ENCODE peak calls at places on chromosomes 11 and 22, in five cellular contexts. One of them, this sample, is unnamed.

GRCh38 chr11:90434858-90435257 is 212.0 kb upstream of the CHORDC1 start:
- DNase-seq in suprapubic skin: no peak
- DNase-seq in PC-3: peak
- DNase-seq in stimulated activated CD4-positive, alpha-beta T cell treated with anti-CD3 and anti-CD28 coated beads, Interleukin-15, amount 100 ng/mL, for 1 hour: no peak
- DNase-seq in NCI-H2227 treated with DMSO at 0.1 percent for 48 hours: no peak
- DNase-seq in this sample: peak

GRCh38 chr11:32704775-32705174 is 89.7 kb downstream of the CCDC73 start:
- DNase-seq in suprapubic skin: no peak
- DNase-seq in PC-3: no peak
- DNase-seq in stimulated activated CD4-positive, alpha-beta T cell treated with anti-CD3 and anti-CD28 coated beads, Interleukin-15, amount 100 ng/mL, for 1 hour: no peak
- DNase-seq in NCI-H2227 treated with DMSO at 0.1 percent for 48 hours: no peak
- DNase-seq in this sample: no peak

GRCh38 chr11:2570211-2570811 is 125.5 kb downstream of the KCNQ1 start:
- DNase-seq in suprapubic skin: peak
- DNase-seq in PC-3: no peak
- DNase-seq in stimulated activated CD4-positive, alpha-beta T cell treated with anti-CD3 and anti-CD28 coated beads, Interleukin-15, amount 100 ng/mL, for 1 hour: no peak
- DNase-seq in NCI-H2227 treated with DMSO at 0.1 percent for 48 hours: no peak
- DNase-seq in this sample: no peak

GRCh38 chr11:86249307-86250098 is 5.0 kb downstream of the EED start:
- DNase-seq in suprapubic skin: no peak
- DNase-seq in PC-3: no peak
- DNase-seq in stimulated activated CD4-positive, alpha-beta T cell treated with anti-CD3 and anti-CD28 coated beads, Interleukin-15, amount 100 ng/mL, for 1 hour: no peak
- DNase-seq in NCI-H2227 treated with DMSO at 0.1 percent for 48 hours: no peak
- DNase-seq in this sample: no peak

GRCh38 chr22:38737302-38738060 is 18.3 kb downstream of the SUN2 start:
- DNase-seq in suprapubic skin: no peak
- DNase-seq in PC-3: peak
- DNase-seq in stimulated activated CD4-positive, alpha-beta T cell treated with anti-CD3 and anti-CD28 coated beads, Interleukin-15, amount 100 ng/mL, for 1 hour: no peak
- DNase-seq in NCI-H2227 treated with DMSO at 0.1 percent for 48 hours: no peak
- DNase-seq in this sample: no peak

GRCh38 chr11:10309163-10310093 is 4.6 kb downstream of the ADM start:
- DNase-seq in suprapubic skin: peak
- DNase-seq in PC-3: peak
- DNase-seq in stimulated activated CD4-positive, alpha-beta T cell treated with anti-CD3 and anti-CD28 coated beads, Interleukin-15, amount 100 ng/mL, for 1 hour: no peak
- DNase-seq in NCI-H2227 treated with DMSO at 0.1 percent for 48 hours: no peak
- DNase-seq in this sample: peak

GRCh38 chr11:2298795-2299747 is 2.6 kb downstream of the C11orf21 start:
- DNase-seq in suprapubic skin: peak
- DNase-seq in PC-3: peak
- DNase-seq in stimulated activated CD4-positive, alpha-beta T cell treated with anti-CD3 and anti-CD28 coated beads, Interleukin-15, amount 100 ng/mL, for 1 hour: no peak
- DNase-seq in NCI-H2227 treated with DMSO at 0.1 percent for 48 hours: no peak
- DNase-seq in this sample: peak

GRCh38 chr11:80255021-80255420 is 814.2 kb upstream of the TENM4 start:
- DNase-seq in suprapubic skin: no peak
- DNase-seq in PC-3: peak
- DNase-seq in stimulated activated CD4-positive, alpha-beta T cell treated with anti-CD3 and anti-CD28 coated beads, Interleukin-15, amount 100 ng/mL, for 1 hour: no peak
- DNase-seq in NCI-H2227 treated with DMSO at 0.1 percent for 48 hours: no peak
- DNase-seq in this sample: no peak

GRCh38 chr11:26228778-26229177 is 103.2 kb upstream of the ANO3 start:
- DNase-seq in suprapubic skin: no peak
- DNase-seq in PC-3: peak
- DNase-seq in stimulated activated CD4-positive, alpha-beta T cell treated with anti-CD3 and anti-CD28 coated beads, Interleukin-15, amount 100 ng/mL, for 1 hour: no peak
- DNase-seq in NCI-H2227 treated with DMSO at 0.1 percent for 48 hours: no peak
- DNase-seq in this sample: no peak

GRCh38 chr11:92845390-92846185 is 123.9 kb upstream of the MTNR1B start:
- DNase-seq in suprapubic skin: no peak
- DNase-seq in PC-3: no peak
- DNase-seq in stimulated activated CD4-positive, alpha-beta T cell treated with anti-CD3 and anti-CD28 coated beads, Interleukin-15, amount 100 ng/mL, for 1 hour: no peak
- DNase-seq in NCI-H2227 treated with DMSO at 0.1 percent for 48 hours: no peak
- DNase-seq in this sample: peak

GRCh38 chr11:33559567-33559966 is 141.1 kb downstream of the C11orf91 start:
- DNase-seq in suprapubic skin: no peak
- DNase-seq in PC-3: no peak
- DNase-seq in stimulated activated CD4-positive, alpha-beta T cell treated with anti-CD3 and anti-CD28 coated beads, Interleukin-15, amount 100 ng/mL, for 1 hour: no peak
- DNase-seq in NCI-H2227 treated with DMSO at 0.1 percent for 48 hours: no peak
- DNase-seq in this sample: no peak

GRCh38 chr22:36194971-36195370 is 6.6 kb downstream of the APOL4 start:
- DNase-seq in suprapubic skin: no peak
- DNase-seq in PC-3: peak
- DNase-seq in stimulated activated CD4-positive, alpha-beta T cell treated with anti-CD3 and anti-CD28 coated beads, Interleukin-15, amount 100 ng/mL, for 1 hour: no peak
- DNase-seq in NCI-H2227 treated with DMSO at 0.1 percent for 48 hours: peak
- DNase-seq in this sample: peak

GRCh38 chr11:79052539-79052938 is 388.3 kb downstream of the TENM4 start:
- DNase-seq in suprapubic skin: no peak
- DNase-seq in PC-3: peak
- DNase-seq in stimulated activated CD4-positive, alpha-beta T cell treated with anti-CD3 and anti-CD28 coated beads, Interleukin-15, amount 100 ng/mL, for 1 hour: no peak
- DNase-seq in NCI-H2227 treated with DMSO at 0.1 percent for 48 hours: peak
- DNase-seq in this sample: peak

GRCh38 chr11:86063536-86063935 is 5.3 kb downstream of the PICALM start:
- DNase-seq in suprapubic skin: no peak
- DNase-seq in PC-3: peak
- DNase-seq in stimulated activated CD4-positive, alpha-beta T cell treated with anti-CD3 and anti-CD28 coated beads, Interleukin-15, amount 100 ng/mL, for 1 hour: no peak
- DNase-seq in NCI-H2227 treated with DMSO at 0.1 percent for 48 hours: no peak
- DNase-seq in this sample: no peak

GRCh38 chr22:33600595-33600994 is 319.7 kb downstream of the LARGE1 start:
- DNase-seq in suprapubic skin: no peak
- DNase-seq in PC-3: no peak
- DNase-seq in stimulated activated CD4-positive, alpha-beta T cell treated with anti-CD3 and anti-CD28 coated beads, Interleukin-15, amount 100 ng/mL, for 1 hour: no peak
- DNase-seq in NCI-H2227 treated with DMSO at 0.1 percent for 48 hours: no peak
- DNase-seq in this sample: no peak

GRCh38 chr22:24429411-24430365 is 2.3 kb downstream of the ADORA2A start:
- DNase-seq in suprapubic skin: peak
- DNase-seq in PC-3: peak
- DNase-seq in stimulated activated CD4-positive, alpha-beta T cell treated with anti-CD3 and anti-CD28 coated beads, Interleukin-15, amount 100 ng/mL, for 1 hour: no peak
- DNase-seq in NCI-H2227 treated with DMSO at 0.1 percent for 48 hours: no peak
- DNase-seq in this sample: no peak

GRCh38 chr22:19524170-19525115 is at the start of gene CLDN5:
- DNase-seq in suprapubic skin: peak
- DNase-seq in PC-3: no peak
- DNase-seq in stimulated activated CD4-positive, alpha-beta T cell treated with anti-CD3 and anti-CD28 coated beads, Interleukin-15, amount 100 ng/mL, for 1 hour: no peak
- DNase-seq in NCI-H2227 treated with DMSO at 0.1 percent for 48 hours: peak
- DNase-seq in this sample: no peak

GRCh38 chr11:80698646-80699045 is 1257.8 kb upstream of the TENM4 start:
- DNase-seq in suprapubic skin: no peak
- DNase-seq in PC-3: peak
- DNase-seq in stimulated activated CD4-positive, alpha-beta T cell treated with anti-CD3 and anti-CD28 coated beads, Interleukin-15, amount 100 ng/mL, for 1 hour: no peak
- DNase-seq in NCI-H2227 treated with DMSO at 0.1 percent for 48 hours: no peak
- DNase-seq in this sample: no peak

GRCh38 chr22:49377306-49377705 is 450.4 kb downstream of the BRD1 start:
- DNase-seq in suprapubic skin: peak
- DNase-seq in PC-3: no peak
- DNase-seq in stimulated activated CD4-positive, alpha-beta T cell treated with anti-CD3 and anti-CD28 coated beads, Interleukin-15, amount 100 ng/mL, for 1 hour: no peak
- DNase-seq in NCI-H2227 treated with DMSO at 0.1 percent for 48 hours: no peak
- DNase-seq in this sample: no peak

GRCh38 chr22:48045369-48045768 is 1282.9 kb downstream of the TBC1D22A start:
- DNase-seq in suprapubic skin: no peak
- DNase-seq in PC-3: no peak
- DNase-seq in stimulated activated CD4-positive, alpha-beta T cell treated with anti-CD3 and anti-CD28 coated beads, Interleukin-15, amount 100 ng/mL, for 1 hour: no peak
- DNase-seq in NCI-H2227 treated with DMSO at 0.1 percent for 48 hours: no peak
- DNase-seq in this sample: no peak

GRCh38 chr11:119363874-119364590 is 17.5 kb downstream of the USP2 start:
- DNase-seq in suprapubic skin: peak
- DNase-seq in PC-3: peak
- DNase-seq in stimulated activated CD4-positive, alpha-beta T cell treated with anti-CD3 and anti-CD28 coated beads, Interleukin-15, amount 100 ng/mL, for 1 hour: peak
- DNase-seq in NCI-H2227 treated with DMSO at 0.1 percent for 48 hours: no peak
- DNase-seq in this sample: peak

GRCh38 chr11:1853376-1854131 is 670 bp downstream of the LSP1 start:
- DNase-seq in suprapubic skin: no peak
- DNase-seq in PC-3: no peak
- DNase-seq in stimulated activated CD4-positive, alpha-beta T cell treated with anti-CD3 and anti-CD28 coated beads, Interleukin-15, amount 100 ng/mL, for 1 hour: no peak
- DNase-seq in NCI-H2227 treated with DMSO at 0.1 percent for 48 hours: no peak
- DNase-seq in this sample: no peak

GRCh38 chr22:23214398-23214797 is 34.1 kb downstream of the BCR start:
- DNase-seq in suprapubic skin: no peak
- DNase-seq in PC-3: no peak
- DNase-seq in stimulated activated CD4-positive, alpha-beta T cell treated with anti-CD3 and anti-CD28 coated beads, Interleukin-15, amount 100 ng/mL, for 1 hour: no peak
- DNase-seq in NCI-H2227 treated with DMSO at 0.1 percent for 48 hours: no peak
- DNase-seq in this sample: no peak

GRCh38 chr11:33135216-33135615 is 26.1 kb downstream of the CSTF3 start:
- DNase-seq in suprapubic skin: no peak
- DNase-seq in PC-3: no peak
- DNase-seq in stimulated activated CD4-positive, alpha-beta T cell treated with anti-CD3 and anti-CD28 coated beads, Interleukin-15, amount 100 ng/mL, for 1 hour: no peak
- DNase-seq in NCI-H2227 treated with DMSO at 0.1 percent for 48 hours: no peak
- DNase-seq in this sample: no peak

GRCh38 chr22:46074771-46075551 is 75.4 kb upstream of the PPARA start:
- DNase-seq in suprapubic skin: peak
- DNase-seq in PC-3: no peak
- DNase-seq in stimulated activated CD4-positive, alpha-beta T cell treated with anti-CD3 and anti-CD28 coated beads, Interleukin-15, amount 100 ng/mL, for 1 hour: no peak
- DNase-seq in NCI-H2227 treated with DMSO at 0.1 percent for 48 hours: no peak
- DNase-seq in this sample: peak

GRCh38 chr11:133026952-133027351 is 505.3 kb downstream of the OPCML start:
- DNase-seq in suprapubic skin: no peak
- DNase-seq in PC-3: no peak
- DNase-seq in stimulated activated CD4-positive, alpha-beta T cell treated with anti-CD3 and anti-CD28 coated beads, Interleukin-15, amount 100 ng/mL, for 1 hour: no peak
- DNase-seq in NCI-H2227 treated with DMSO at 0.1 percent for 48 hours: no peak
- DNase-seq in this sample: no peak

GRCh38 chr11:109697140-109697843 is 275.3 kb downstream of the C11orf87 start:
- DNase-seq in suprapubic skin: no peak
- DNase-seq in PC-3: peak
- DNase-seq in stimulated activated CD4-positive, alpha-beta T cell treated with anti-CD3 and anti-CD28 coated beads, Interleukin-15, amount 100 ng/mL, for 1 hour: no peak
- DNase-seq in NCI-H2227 treated with DMSO at 0.1 percent for 48 hours: no peak
- DNase-seq in this sample: peak

GRCh38 chr11:95245038-95245437 is 14.0 kb upstream of the SESN3 start:
- DNase-seq in suprapubic skin: no peak
- DNase-seq in PC-3: peak
- DNase-seq in stimulated activated CD4-positive, alpha-beta T cell treated with anti-CD3 and anti-CD28 coated beads, Interleukin-15, amount 100 ng/mL, for 1 hour: no peak
- DNase-seq in NCI-H2227 treated with DMSO at 0.1 percent for 48 hours: no peak
- DNase-seq in this sample: no peak

GRCh38 chr11:122893131-122893530 is 10.6 kb downstream of the JHY start:
- DNase-seq in suprapubic skin: no peak
- DNase-seq in PC-3: no peak
- DNase-seq in stimulated activated CD4-positive, alpha-beta T cell treated with anti-CD3 and anti-CD28 coated beads, Interleukin-15, amount 100 ng/mL, for 1 hour: no peak
- DNase-seq in NCI-H2227 treated with DMSO at 0.1 percent for 48 hours: no peak
- DNase-seq in this sample: no peak

GRCh38 chr11:113161671-113162589 is 152.5 kb upstream of the TTC12 start:
- DNase-seq in suprapubic skin: no peak
- DNase-seq in PC-3: no peak
- DNase-seq in stimulated activated CD4-positive, alpha-beta T cell treated with anti-CD3 and anti-CD28 coated beads, Interleukin-15, amount 100 ng/mL, for 1 hour: no peak
- DNase-seq in NCI-H2227 treated with DMSO at 0.1 percent for 48 hours: peak
- DNase-seq in this sample: peak

GRCh38 chr11:64566042-64566914 is 24.7 kb upstream of the SLC22A12 start:
- DNase-seq in suprapubic skin: peak
- DNase-seq in PC-3: peak
- DNase-seq in stimulated activated CD4-positive, alpha-beta T cell treated with anti-CD3 and anti-CD28 coated beads, Interleukin-15, amount 100 ng/mL, for 1 hour: no peak
- DNase-seq in NCI-H2227 treated with DMSO at 0.1 percent for 48 hours: peak
- DNase-seq in this sample: peak

GRCh38 chr11:9347100-9347499 is 32.7 kb upstream of the TMEM41B start:
- DNase-seq in suprapubic skin: no peak
- DNase-seq in PC-3: no peak
- DNase-seq in stimulated activated CD4-positive, alpha-beta T cell treated with anti-CD3 and anti-CD28 coated beads, Interleukin-15, amount 100 ng/mL, for 1 hour: no peak
- DNase-seq in NCI-H2227 treated with DMSO at 0.1 percent for 48 hours: no peak
- DNase-seq in this sample: no peak

GRCh38 chr11:13963169-13963948 is 836 bp downstream of the SPON1 start:
- DNase-seq in suprapubic skin: no peak
- DNase-seq in PC-3: no peak
- DNase-seq in stimulated activated CD4-positive, alpha-beta T cell treated with anti-CD3 and anti-CD28 coated beads, Interleukin-15, amount 100 ng/mL, for 1 hour: no peak
- DNase-seq in NCI-H2227 treated with DMSO at 0.1 percent for 48 hours: no peak
- DNase-seq in this sample: no peak

GRCh38 chr22:39938509-39938908 is 21.7 kb upstream of the TMA7B start:
- DNase-seq in suprapubic skin: no peak
- DNase-seq in PC-3: no peak
- DNase-seq in stimulated activated CD4-positive, alpha-beta T cell treated with anti-CD3 and anti-CD28 coated beads, Interleukin-15, amount 100 ng/mL, for 1 hour: no peak
- DNase-seq in NCI-H2227 treated with DMSO at 0.1 percent for 48 hours: no peak
- DNase-seq in this sample: no peak

GRCh38 chr11:80846979-80847378 is 1406.1 kb upstream of the TENM4 start:
- DNase-seq in suprapubic skin: no peak
- DNase-seq in PC-3: no peak
- DNase-seq in stimulated activated CD4-positive, alpha-beta T cell treated with anti-CD3 and anti-CD28 coated beads, Interleukin-15, amount 100 ng/mL, for 1 hour: no peak
- DNase-seq in NCI-H2227 treated with DMSO at 0.1 percent for 48 hours: no peak
- DNase-seq in this sample: no peak

GRCh38 chr11:40130427-40130826 is 1329.0 kb downstream of the LRRC4C start:
- DNase-seq in suprapubic skin: no peak
- DNase-seq in PC-3: peak
- DNase-seq in stimulated activated CD4-positive, alpha-beta T cell treated with anti-CD3 and anti-CD28 coated beads, Interleukin-15, amount 100 ng/mL, for 1 hour: no peak
- DNase-seq in NCI-H2227 treated with DMSO at 0.1 percent for 48 hours: peak
- DNase-seq in this sample: no peak